ENCODE peak calls at places on chromosomes 5 and 9, in seven cellular contexts. One of them, this sample, is unnamed.

GRCh38 chr9:134491856-134492255 is 149.7 kb upstream of the COL5A1 start:
- DNase-seq in activated CD4-positive, alpha-beta T cell treated with anti-CD3 and anti-CD28 coated beads, Interleukin-2, amount 10 ng/mL, durations not matched to agents 7 days and 5 days: no peak
- DNase-seq in left cardiac atrium: no peak
- DNase-seq in activated naive CD4-positive, alpha-beta T cell treated with Interleukin-2 at 50 U/mL for 16 hours: no peak
- DNase-seq in stimulated activated CD4-positive, alpha-beta T cell treated with anti-CD3 and anti-CD28 coated beads, Interleukin-2, amount 100 ng/mL, for 48 hours: no peak
- DNase-seq in stimulated activated CD8-positive, alpha-beta memory T cell treated with anti-CD3 and anti-CD28 coated beads, Interleukin-4, amount 100 ng/mL, for 1 hour: no peak
- DNase-seq in endothelial cell of umbilical vein: no peak
- DNase-seq in this sample: no peak

GRCh38 chr5:74020488-74020887 is 394.5 kb downstream of the ARHGEF28 start:
- DNase-seq in activated CD4-positive, alpha-beta T cell treated with anti-CD3 and anti-CD28 coated beads, Interleukin-2, amount 10 ng/mL, durations not matched to agents 7 days and 5 days: no peak
- DNase-seq in left cardiac atrium: no peak
- DNase-seq in activated naive CD4-positive, alpha-beta T cell treated with Interleukin-2 at 50 U/mL for 16 hours: no peak
- DNase-seq in stimulated activated CD4-positive, alpha-beta T cell treated with anti-CD3 and anti-CD28 coated beads, Interleukin-2, amount 100 ng/mL, for 48 hours: no peak
- DNase-seq in stimulated activated CD8-positive, alpha-beta memory T cell treated with anti-CD3 and anti-CD28 coated beads, Interleukin-4, amount 100 ng/mL, for 1 hour: no peak
- DNase-seq in endothelial cell of umbilical vein: no peak
- DNase-seq in this sample: no peak

GRCh38 chr5:174724484-174725260 is at the start of gene MSX2:
- DNase-seq in activated CD4-positive, alpha-beta T cell treated with anti-CD3 and anti-CD28 coated beads, Interleukin-2, amount 10 ng/mL, durations not matched to agents 7 days and 5 days: peak
- DNase-seq in left cardiac atrium: peak
- DNase-seq in activated naive CD4-positive, alpha-beta T cell treated with Interleukin-2 at 50 U/mL for 16 hours: peak
- DNase-seq in stimulated activated CD4-positive, alpha-beta T cell treated with anti-CD3 and anti-CD28 coated beads, Interleukin-2, amount 100 ng/mL, for 48 hours: peak
- DNase-seq in stimulated activated CD8-positive, alpha-beta memory T cell treated with anti-CD3 and anti-CD28 coated beads, Interleukin-4, amount 100 ng/mL, for 1 hour: no peak
- DNase-seq in endothelial cell of umbilical vein: peak
- DNase-seq in this sample: no peak

GRCh38 chr9:134366223-134367031 is 40.2 kb downstream of the RXRA start:
- DNase-seq in activated CD4-positive, alpha-beta T cell treated with anti-CD3 and anti-CD28 coated beads, Interleukin-2, amount 10 ng/mL, durations not matched to agents 7 days and 5 days: no peak
- DNase-seq in left cardiac atrium: peak
- DNase-seq in activated naive CD4-positive, alpha-beta T cell treated with Interleukin-2 at 50 U/mL for 16 hours: no peak
- DNase-seq in stimulated activated CD4-positive, alpha-beta T cell treated with anti-CD3 and anti-CD28 coated beads, Interleukin-2, amount 100 ng/mL, for 48 hours: no peak
- DNase-seq in stimulated activated CD8-positive, alpha-beta memory T cell treated with anti-CD3 and anti-CD28 coated beads, Interleukin-4, amount 100 ng/mL, for 1 hour: no peak
- DNase-seq in endothelial cell of umbilical vein: peak
- DNase-seq in this sample: no peak

GRCh38 chr5:11385251-11385900 is 518.9 kb downstream of the CTNND2 start:
- DNase-seq in activated CD4-positive, alpha-beta T cell treated with anti-CD3 and anti-CD28 coated beads, Interleukin-2, amount 10 ng/mL, durations not matched to agents 7 days and 5 days: no peak
- DNase-seq in left cardiac atrium: no peak
- DNase-seq in activated naive CD4-positive, alpha-beta T cell treated with Interleukin-2 at 50 U/mL for 16 hours: no peak
- DNase-seq in stimulated activated CD4-positive, alpha-beta T cell treated with anti-CD3 and anti-CD28 coated beads, Interleukin-2, amount 100 ng/mL, for 48 hours: no peak
- DNase-seq in stimulated activated CD8-positive, alpha-beta memory T cell treated with anti-CD3 and anti-CD28 coated beads, Interleukin-4, amount 100 ng/mL, for 1 hour: no peak
- DNase-seq in endothelial cell of umbilical vein: no peak
- DNase-seq in this sample: no peak

GRCh38 chr9:74331607-74332006 is 165.5 kb upstream of the RORB start:
- DNase-seq in activated CD4-positive, alpha-beta T cell treated with anti-CD3 and anti-CD28 coated beads, Interleukin-2, amount 10 ng/mL, durations not matched to agents 7 days and 5 days: no peak
- DNase-seq in left cardiac atrium: no peak
- DNase-seq in activated naive CD4-positive, alpha-beta T cell treated with Interleukin-2 at 50 U/mL for 16 hours: no peak
- DNase-seq in stimulated activated CD4-positive, alpha-beta T cell treated with anti-CD3 and anti-CD28 coated beads, Interleukin-2, amount 100 ng/mL, for 48 hours: no peak
- DNase-seq in stimulated activated CD8-positive, alpha-beta memory T cell treated with anti-CD3 and anti-CD28 coated beads, Interleukin-4, amount 100 ng/mL, for 1 hour: no peak
- DNase-seq in endothelial cell of umbilical vein: no peak
- DNase-seq in this sample: no peak

GRCh38 chr5:179113945-179114641 is 53.9 kb downstream of the ZNF354C start:
- DNase-seq in activated CD4-positive, alpha-beta T cell treated with anti-CD3 and anti-CD28 coated beads, Interleukin-2, amount 10 ng/mL, durations not matched to agents 7 days and 5 days: no peak
- DNase-seq in left cardiac atrium: no peak
- DNase-seq in activated naive CD4-positive, alpha-beta T cell treated with Interleukin-2 at 50 U/mL for 16 hours: no peak
- DNase-seq in stimulated activated CD4-positive, alpha-beta T cell treated with anti-CD3 and anti-CD28 coated beads, Interleukin-2, amount 100 ng/mL, for 48 hours: no peak
- DNase-seq in stimulated activated CD8-positive, alpha-beta memory T cell treated with anti-CD3 and anti-CD28 coated beads, Interleukin-4, amount 100 ng/mL, for 1 hour: no peak
- DNase-seq in endothelial cell of umbilical vein: no peak
- DNase-seq in this sample: no peak

GRCh38 chr5:54295658-54296276 is 14.6 kb downstream of the ARL15 start:
- DNase-seq in activated CD4-positive, alpha-beta T cell treated with anti-CD3 and anti-CD28 coated beads, Interleukin-2, amount 10 ng/mL, durations not matched to agents 7 days and 5 days: no peak
- DNase-seq in left cardiac atrium: no peak
- DNase-seq in activated naive CD4-positive, alpha-beta T cell treated with Interleukin-2 at 50 U/mL for 16 hours: no peak
- DNase-seq in stimulated activated CD4-positive, alpha-beta T cell treated with anti-CD3 and anti-CD28 coated beads, Interleukin-2, amount 100 ng/mL, for 48 hours: no peak
- DNase-seq in stimulated activated CD8-positive, alpha-beta memory T cell treated with anti-CD3 and anti-CD28 coated beads, Interleukin-4, amount 100 ng/mL, for 1 hour: no peak
- DNase-seq in endothelial cell of umbilical vein: peak
- DNase-seq in this sample: no peak

GRCh38 chr9:105468875-105469274 is 21.0 kb downstream of the FSD1L start:
- DNase-seq in activated CD4-positive, alpha-beta T cell treated with anti-CD3 and anti-CD28 coated beads, Interleukin-2, amount 10 ng/mL, durations not matched to agents 7 days and 5 days: no peak
- DNase-seq in left cardiac atrium: no peak
- DNase-seq in activated naive CD4-positive, alpha-beta T cell treated with Interleukin-2 at 50 U/mL for 16 hours: no peak
- DNase-seq in stimulated activated CD4-positive, alpha-beta T cell treated with anti-CD3 and anti-CD28 coated beads, Interleukin-2, amount 100 ng/mL, for 48 hours: no peak
- DNase-seq in stimulated activated CD8-positive, alpha-beta memory T cell treated with anti-CD3 and anti-CD28 coated beads, Interleukin-4, amount 100 ng/mL, for 1 hour: no peak
- DNase-seq in endothelial cell of umbilical vein: no peak
- DNase-seq in this sample: no peak

GRCh38 chr5:171614511-171614910 is 171.1 kb upstream of the SMIM23 start:
- DNase-seq in activated CD4-positive, alpha-beta T cell treated with anti-CD3 and anti-CD28 coated beads, Interleukin-2, amount 10 ng/mL, durations not matched to agents 7 days and 5 days: no peak
- DNase-seq in left cardiac atrium: no peak
- DNase-seq in activated naive CD4-positive, alpha-beta T cell treated with Interleukin-2 at 50 U/mL for 16 hours: no peak
- DNase-seq in stimulated activated CD4-positive, alpha-beta T cell treated with anti-CD3 and anti-CD28 coated beads, Interleukin-2, amount 100 ng/mL, for 48 hours: no peak
- DNase-seq in stimulated activated CD8-positive, alpha-beta memory T cell treated with anti-CD3 and anti-CD28 coated beads, Interleukin-4, amount 100 ng/mL, for 1 hour: no peak
- DNase-seq in endothelial cell of umbilical vein: no peak
- DNase-seq in this sample: no peak

GRCh38 chr9:105333811-105334210 is 89.4 kb downstream of the SLC44A1 start:
- DNase-seq in activated CD4-positive, alpha-beta T cell treated with anti-CD3 and anti-CD28 coated beads, Interleukin-2, amount 10 ng/mL, durations not matched to agents 7 days and 5 days: no peak
- DNase-seq in left cardiac atrium: no peak
- DNase-seq in activated naive CD4-positive, alpha-beta T cell treated with Interleukin-2 at 50 U/mL for 16 hours: no peak
- DNase-seq in stimulated activated CD4-positive, alpha-beta T cell treated with anti-CD3 and anti-CD28 coated beads, Interleukin-2, amount 100 ng/mL, for 48 hours: no peak
- DNase-seq in stimulated activated CD8-positive, alpha-beta memory T cell treated with anti-CD3 and anti-CD28 coated beads, Interleukin-4, amount 100 ng/mL, for 1 hour: no peak
- DNase-seq in endothelial cell of umbilical vein: no peak
- DNase-seq in this sample: no peak

This sample was measured in naive B cell.